ENCODE peak calls at places on chromosomes 3 and 15, in ten cellular contexts. J is lung, Q is thyroid gland, F is cardiac muscle cell, Y is fibroblast of lung, S is sigmoid colon, X is DND-41, N is body of pancreas, A is spleen, U is ascending aorta. O is an unnamed sample. For H3K4me1, the result is how much of the 10 kb centered on the place peaks cover.

GRCh38 chr15:74390552-74391288 is 23.3 kb upstream of the CYP11A1 start:
- DNase-seq in J (no peak), Q (no peak), F (no peak), Y (no peak), S (no peak), X (no peak), N (no peak), A (no peak), U (no peak), O (no peak)

GRCh38 chr3:45647148-45647619 is 42.0 kb upstream of the SACM1L start:
- DNase-seq in J (peak), Q (no peak), F (no peak), Y (peak), S (no peak), X (no peak), N (peak), A (no peak), U (no peak), O (no peak)

GRCh38 chr3:186002884-186003472 is 65.2 kb upstream of the TRA2B start:
- DNase-seq in J (no peak), Q (no peak), F (peak), Y (peak), S (no peak), X (peak), N (no peak), A (no peak), U (no peak), O (no peak)

GRCh38 chr15:38996111-38996541 is 431.5 kb upstream of the RASGRP1 start:
- DNase-seq in J (no peak), Q (no peak), F (no peak), Y (peak), S (no peak), X (no peak), N (peak), A (no peak), U (no peak), O (no peak)

GRCh38 chr3:42210731-42211130 is 55.3 kb downstream of the CCK start:
- DNase-seq in J (no peak), Q (no peak), F (no peak), Y (no peak), S (no peak), X (no peak), N (no peak), A (no peak), U (no peak), O (no peak)

GRCh38 chr3:115134648-115135347 is 12.3 kb downstream of the ZBTB20 start:
- DNase-seq in J (no peak), Q (no peak), F (no peak), Y (no peak), S (no peak), X (no peak), N (no peak), A (no peak), U (no peak), O (no peak)

GRCh38 chr3:120039642-120040610 is 54.3 kb downstream of the GSK3B start:
- DNase-seq in J (no peak), Q (no peak), F (no peak), Y (no peak), S (no peak), X (no peak), N (no peak), A (no peak), U (no peak), O (no peak)

GRCh38 chr3:9327578-9327977 is 35.3 kb upstream of the THUMPD3 start:
- DNase-seq in J (no peak), Q (no peak), F (no peak), Y (no peak), S (no peak), X (no peak), N (no peak), A (no peak), U (no peak), O (no peak)

GRCh38 chr3:107954845-107955244 is 136.0 kb downstream of the CD47 start:
- DNase-seq in J (no peak), Q (no peak), F (no peak), Y (no peak), S (no peak), X (peak), N (no peak), A (no peak), U (no peak), O (no peak)

GRCh38 chr3:112884678-112885290 is 38.1 kb upstream of the CD200R1L start:
- DNase-seq in J (no peak), Q (no peak), F (no peak), Y (no peak), S (no peak), X (no peak), N (no peak), A (no peak), U (no peak), O (no peak)

GRCh38 chr3:13677272-13677671 is 128.3 kb downstream of the FBLN2 start:
- DNase-seq in J (no peak), Q (no peak), F (no peak), Y (no peak), S (no peak), X (no peak), N (no peak), A (no peak), U (no peak), O (no peak)

GRCh38 chr3:27666708-27667107 is 55.4 kb downstream of the EOMES start:
- DNase-seq in J (peak), Q (peak), F (peak), Y (peak), S (peak), X (peak), N (peak), A (peak), U (peak), O (peak)
- TF ChIP-seq CTCF in J (no peak), Q (no peak), F (peak), Y (peak), S (no peak), X (no peak), N (no peak), A (no peak), U (no peak), O (no peak)

GRCh38 chr3:184602406-184603155 is 41.0 kb downstream of the EPHB3 start:
- DNase-seq in J (no peak), Q (no peak), F (no peak), Y (no peak), S (peak), X (no peak), N (no peak), A (no peak), U (no peak), O (no peak)
- H3K4me3 ChIP-seq in J (no peak), Q (no peak), F (no peak), Y (no peak), S (peak), X (no peak), N (no peak), A (no peak), U (peak), O (no peak)

DNA sequence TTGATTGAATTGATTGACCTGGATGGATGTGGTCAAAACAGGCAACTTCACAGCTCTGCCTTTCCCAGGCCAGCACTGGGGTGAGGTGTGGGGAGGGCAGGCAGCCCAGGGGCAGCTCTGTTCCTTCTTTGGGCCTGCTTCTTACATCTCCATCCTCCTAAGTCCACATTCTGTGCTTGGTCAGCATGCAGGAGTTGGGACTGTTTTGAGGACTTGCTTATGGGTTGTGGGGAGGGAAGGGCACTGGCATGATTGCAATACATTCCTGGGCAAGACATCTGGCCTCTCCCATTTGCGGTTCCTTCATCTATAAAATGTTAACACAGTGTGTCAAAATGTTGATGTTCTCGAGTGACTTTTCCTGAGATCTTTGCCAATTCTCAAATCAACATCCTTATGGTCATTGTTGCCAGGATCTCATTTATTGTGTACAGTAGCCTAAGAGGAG is 84.1 kb downstream of the ST6GAL1 start:
- DNase-seq in J (no peak), Q (no peak), F (no peak), Y (no peak), S (no peak), X (no peak), N (no peak), A (no peak), U (no peak), O (no peak)
- H3K4me1 ChIP-seq in J (under half), Q (half or more), F (under half), Y (under half), S (under half), X (under half), N (under half), A (half or more), U (under half), O (under half)

DNA sequence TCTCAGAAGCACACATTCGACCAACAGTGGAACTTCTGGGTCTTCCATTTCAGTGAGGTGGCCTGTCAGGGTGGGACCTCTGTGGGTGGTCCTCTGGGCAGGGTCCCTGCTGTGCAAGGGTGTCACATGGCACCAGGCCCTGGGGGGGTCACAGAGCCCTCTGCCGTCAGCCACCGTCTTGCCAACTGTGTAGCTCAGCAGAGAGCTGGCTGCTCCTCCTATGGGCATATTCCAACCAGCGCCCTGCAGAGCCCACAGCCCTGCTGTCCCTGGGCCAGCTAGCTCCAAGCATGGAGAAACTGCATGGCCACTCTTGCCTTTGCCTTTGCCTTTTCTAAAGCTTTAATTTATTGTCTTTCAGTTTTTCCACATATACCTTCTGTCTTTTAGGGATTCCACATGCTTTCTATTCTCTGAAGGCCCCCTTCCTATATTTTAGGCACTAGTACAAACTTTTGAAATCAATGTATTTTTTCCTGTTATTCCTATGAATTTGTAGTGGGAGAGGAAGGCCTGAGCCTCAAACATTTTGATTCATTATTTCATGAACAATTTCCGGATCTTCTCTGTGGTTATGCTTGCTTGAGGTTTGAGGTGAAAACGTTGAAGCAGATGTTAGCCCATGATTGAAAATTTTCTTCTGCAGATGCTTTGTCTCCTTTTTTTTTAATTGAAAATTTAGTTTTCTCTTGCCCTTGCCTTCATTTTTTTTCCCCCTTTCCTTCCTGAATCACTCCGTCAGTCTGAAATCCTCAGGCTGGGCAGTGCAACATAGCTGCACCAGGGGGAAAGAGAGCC is 11.7 kb downstream of the IQCF1 start:
- DNase-seq in J (no peak), Q (no peak), F (no peak), Y (no peak), S (no peak), X (no peak), N (no peak), A (no peak), U (no peak), O (no peak)
- TF ChIP-seq CTCF in J (no peak), Q (no peak), F (no peak), Y (no peak), S (no peak), X (no peak), N (no peak), A (no peak), U (no peak), O (no peak)

DNA sequence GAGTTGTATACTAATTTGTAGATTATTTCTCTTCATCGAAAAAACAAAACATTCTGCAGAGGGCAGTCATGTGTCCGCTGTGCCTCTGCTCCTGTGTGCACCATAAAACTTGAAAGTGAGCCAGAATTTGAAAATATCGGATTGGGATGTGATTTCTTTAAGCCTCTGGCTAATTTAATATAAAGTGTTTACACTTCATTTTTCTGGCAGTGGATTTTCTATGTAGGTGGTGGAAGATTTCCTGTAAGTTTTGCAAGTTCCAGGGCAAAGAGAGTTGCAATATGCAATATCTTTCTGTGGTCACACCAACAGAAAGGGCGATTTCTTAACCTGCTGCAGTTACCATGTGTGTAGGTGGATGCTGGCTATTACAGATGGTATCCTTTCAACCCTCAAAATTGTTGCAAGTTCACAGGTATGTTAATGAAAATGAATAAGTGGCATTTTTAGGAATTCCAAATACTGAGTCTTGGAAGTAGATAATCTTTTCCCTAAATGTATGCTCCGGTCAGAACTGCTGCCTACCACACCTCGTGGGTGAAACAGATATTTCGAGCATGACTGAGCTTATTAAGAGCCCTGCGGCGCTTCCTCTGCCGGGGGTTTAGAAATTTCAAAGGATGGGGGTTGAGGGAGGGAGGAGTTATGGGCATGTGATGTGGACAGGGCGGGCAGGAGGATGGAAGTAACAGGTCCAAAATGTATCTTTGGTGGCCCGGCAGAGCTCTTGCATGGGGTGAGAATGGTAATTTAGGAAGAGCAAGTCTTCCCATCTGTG is 134.0 kb downstream of the PGPEP1L start:
- DNase-seq in J (no peak), Q (peak), F (no peak), Y (peak), S (no peak), X (no peak), N (no peak), A (peak), U (no peak), O (no peak)
- H3K4me3 ChIP-seq in J (no peak), Q (no peak), F (no peak), Y (no peak), S (no peak), X (no peak), N (no peak), A (no peak), U (no peak), O (no peak)

DNA sequence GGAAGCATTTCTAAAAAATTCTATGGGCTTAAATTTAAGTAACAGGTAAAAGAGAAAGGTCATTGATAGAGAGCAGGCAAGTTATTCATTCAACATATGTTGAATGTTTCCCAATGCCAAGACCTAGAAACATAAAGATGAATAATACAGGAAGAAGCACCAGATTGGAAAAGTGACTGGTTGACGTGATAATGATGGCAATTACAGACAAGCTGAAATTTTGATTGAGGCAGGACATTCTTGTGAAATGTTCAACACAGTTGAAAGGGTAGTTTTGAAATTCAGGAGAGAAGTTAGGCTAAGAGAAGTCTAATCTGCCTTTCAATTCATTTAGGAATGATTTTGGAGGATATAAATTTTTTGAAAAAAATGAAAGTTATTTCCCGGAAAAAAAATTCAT is 536.3 kb upstream of the NAALADL2 start:
- DNase-seq in J (no peak), Q (no peak), F (no peak), Y (no peak), S (no peak), X (no peak), N (no peak), A (no peak), U (no peak), O (no peak)
- H3K4me1 ChIP-seq in J (under half), Q (under half), F (under half), Y (under half), S (under half), X (under half), N (under half), A (under half), U (under half), O (under half)

DNA sequence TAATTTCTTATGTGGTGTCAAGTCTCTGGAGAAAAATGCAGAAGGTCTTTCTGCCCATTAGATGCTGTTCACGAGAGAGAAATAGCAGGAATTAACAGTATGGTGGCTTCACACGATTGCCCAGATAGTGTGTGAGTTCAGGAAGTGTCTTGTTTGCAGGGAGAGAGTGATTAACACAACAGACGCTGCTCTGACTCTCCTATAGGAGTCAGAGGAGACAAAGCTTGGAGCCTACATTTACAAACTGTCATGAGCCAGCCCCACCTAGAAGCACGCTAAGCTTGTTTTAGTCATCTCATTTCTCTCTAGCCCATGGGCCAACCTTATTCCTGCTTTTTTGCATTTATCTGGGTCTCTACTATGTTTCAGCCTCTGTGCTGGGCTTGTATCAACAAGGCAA is 128.4 kb upstream of the BFSP2 start:
- DNase-seq in J (no peak), Q (no peak), F (no peak), Y (peak), S (no peak), X (no peak), N (no peak), A (no peak), U (no peak), O (no peak)
- TF ChIP-seq CTCF in J (no peak), Q (no peak), F (no peak), Y (no peak), S (no peak), X (no peak), N (no peak), A (no peak), U (no peak), O (no peak)